ENCODE peak calls at places on chromosome 11, in six cellular contexts. E is WERI-Rb-1; C is astrocyte of the cerebellum; H is CD4-positive, CD25-positive, alpha-beta regulatory T cell; T is lower leg skin; J is PC-9. P is an unnamed sample.

GRCh38 chr11:130831506-130832385 is 84.5 kb downstream of the SNX19 start:
- DNase-seq in H (no peak), J (peak; percentile 59), T (no peak), C (no peak), E (no peak), P (no peak)

GRCh38 chr11:30424336-30424735 is 101.4 kb downstream of the ARL14EP start:
- DNase-seq in J (no peak), C (no peak), H (no peak), T (no peak), E (no peak), P (no peak)

GRCh38 chr11:4044971-4045646 is 49.5 kb upstream of the RRM1 start:
- DNase-seq in J (no peak), T (no peak), C (no peak), H (no peak), E (no peak), P (peak; percentile 84)

GRCh38 chr11:121318848-121319834 is 26.6 kb downstream of the SC5D start:
- DNase-seq in E (peak; percentile 23), J (peak; percentile 2), H (no peak), C (peak; percentile 29), T (no peak), P (no peak)

GRCh38 chr11:31986201-31986889 is 104.5 kb upstream of the RCN1 start:
- DNase-seq in H (no peak), T (no peak), E (no peak), J (no peak), C (no peak), P (no peak)

GRCh38 chr11:117972044-117972443 is 14.2 kb upstream of the IL10RA start:
- DNase-seq in H (no peak), E (no peak), J (no peak), T (peak; percentile 64), C (no peak), P (no peak)

GRCh38 chr11:130023204-130023603 is 20.6 kb upstream of the PRDM10 start:
- DNase-seq in C (peak; percentile 33), T (no peak), E (no peak), H (no peak), J (peak; percentile 71), P (no peak)

GRCh38 chr11:16111690-16112089 is 244.7 kb downstream of the SOX6 start:
- DNase-seq in J (no peak), H (no peak), E (no peak), T (no peak), C (no peak), P (no peak)

GRCh38 chr11:83643115-83643514 is 356.9 kb upstream of the CCDC90B start:
- DNase-seq in E (no peak), H (no peak), T (no peak), C (no peak), J (no peak), P (no peak)

GRCh38 chr11:74011360-74012071 is 2.6 kb upstream of the UCP3 start:
- DNase-seq in E (no peak), J (no peak), T (peak; percentile 66), H (no peak), C (no peak), P (no peak)

DNA sequence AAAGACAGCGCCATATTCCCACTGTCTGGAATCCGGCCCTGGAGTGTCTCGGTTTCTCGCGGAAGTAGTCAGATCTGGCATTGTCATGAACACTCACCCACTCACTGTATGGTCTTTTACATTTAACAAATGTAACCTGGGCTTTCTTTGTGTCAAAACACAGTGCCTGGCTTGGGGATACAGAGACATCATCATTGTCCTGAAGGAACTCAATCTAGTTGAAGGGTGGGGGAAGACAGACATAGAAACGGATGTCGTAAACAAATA is 1.3 kb upstream of the NECTIN1 start:
- DNase-seq in E (no peak), T (no peak), J (no peak), C (no peak), H (no peak), P (no peak)
- H3K4me3 ChIP-seq in E (no peak overlapping the region), T (no peak overlapping the region), J (no peak overlapping the region), C (no peak overlapping the region), H (no peak overlapping the region), P (no peak overlapping the region)

GRCh38 chr11:96293109-96293508 is 49.9 kb downstream of the MAML2 start:
- DNase-seq in J (no peak), E (no peak), T (no peak), H (no peak), C (no peak), P (no peak)

GRCh38 chr11:96292291-96293010 is 50.5 kb downstream of the MAML2 start:
- DNase-seq in J (no peak), H (no peak), C (no peak), T (no peak), E (no peak), P (no peak)

GRCh38 chr11:96294289-96294688 is 48.7 kb downstream of the MAML2 start:
- DNase-seq in H (no peak), T (no peak), E (no peak), C (no peak), J (no peak), P (no peak)

GRCh38 chr11:96290631-96291030 is 52.4 kb downstream of the MAML2 start:
- DNase-seq in C (no peak), T (no peak), J (no peak), H (no peak), E (no peak), P (no peak)

DNA sequence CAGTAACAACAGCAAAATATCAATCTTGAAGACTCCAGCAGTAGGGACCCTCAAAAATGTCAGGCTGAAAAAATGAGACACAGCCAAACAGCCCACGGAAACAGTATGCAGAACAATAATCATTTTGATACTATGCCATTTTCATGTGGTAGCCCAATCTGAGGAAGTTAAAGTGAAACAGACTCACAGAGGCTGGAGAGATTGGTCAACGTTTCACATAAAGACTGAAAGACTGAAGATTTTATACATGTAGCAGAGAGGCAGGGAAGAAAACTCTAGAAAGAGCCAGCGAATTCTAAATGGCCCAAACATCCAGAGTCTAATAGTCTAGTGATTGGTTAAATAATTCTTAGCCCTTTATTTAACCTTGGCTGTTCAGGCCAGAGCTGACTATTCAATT is 49.4 kb downstream of the MAML2 start:
- DNase-seq in T (no peak), E (no peak), C (no peak), H (no peak), J (no peak), P (no peak)
- H3K4me3 ChIP-seq in T (no peak overlapping the region), E (no peak overlapping the region), C (no peak overlapping the region), H (peak overlapping the region; percentile 52), J (no peak overlapping the region), P (no peak overlapping the region)

GRCh38 chr11:110356769-110357671 is 60.6 kb upstream of the RDX start:
- DNase-seq in H (no peak), J (peak; percentile 59), E (no peak), T (no peak), C (no peak), P (no peak)
- H3K4me3 ChIP-seq in H (no peak overlapping the region), J (no peak overlapping the region), E (no peak overlapping the region), T (no peak overlapping the region), C (no peak overlapping the region), P (no peak overlapping the region)

GRCh38 chr11:14577835-14578529 is 57.8 kb upstream of the PSMA1 start:
- DNase-seq in J (no peak), C (no peak), T (no peak), E (no peak), H (no peak), P (no peak)
- H3K4me3 ChIP-seq in J (no peak overlapping the region), C (no peak overlapping the region), T (no peak overlapping the region), E (no peak overlapping the region), H (peak overlapping the region; percentile 71), P (no peak overlapping the region)

GRCh38 chr11:33375688-33376311 is 118.6 kb downstream of the HIPK3 start:
- DNase-seq in H (no peak), J (peak; percentile 23), C (no peak), T (no peak), E (peak; percentile 40), P (no peak)
- H3K4me3 ChIP-seq in H (no peak within 1 kb of the TSS), J (peak within 1 kb of the TSS; percentile 70), C (peak within 1 kb of the TSS; percentile 62), T (peak within 1 kb of the TSS; percentile 10), E (peak within 1 kb of the TSS; percentile 49), P (peak within 1 kb of the TSS; percentile 66)

GRCh38 chr11:832529-833113 is at the start of gene CD151:
- DNase-seq in C (no peak), E (peak; percentile 65), H (peak; percentile 39), T (no peak), J (peak; percentile 60), P (no peak)

GRCh38 chr11:831132-831864 is 1.5 kb upstream of the CD151 start:
- DNase-seq in E (no peak), C (no peak), J (no peak), T (no peak), H (no peak), P (no peak)

GRCh38 chr11:830295-831131 is 2.2 kb upstream of the CD151 start:
- DNase-seq in J (no peak), E (peak; percentile 87), C (no peak), H (peak; percentile 50), T (no peak), P (no peak)

GRCh38 chr11:833114-833791 is 501 bp downstream of the CD151 start:
- DNase-seq in J (peak; percentile 57), C (no peak), H (no peak), E (no peak), T (peak; percentile 93), P (no peak)

GRCh38 chr11:831951-832528 is 712 bp upstream of the CD151 start:
- DNase-seq in J (no peak), E (no peak), C (no peak), H (no peak), T (no peak), P (no peak)
- H3K4me3 ChIP-seq in J (peak overlapping the region; percentile 59), E (peak overlapping the region; percentile 52), C (peak overlapping the region; percentile 72), H (no peak overlapping the region), T (no peak overlapping the region), P (peak overlapping the region; percentile 48)

GRCh38 chr11:97934572-97935208 is 1086.1 kb upstream of the CNTN5 start:
- DNase-seq in E (no peak), T (no peak), C (no peak), J (no peak), H (no peak), P (no peak)
- H3K4me3 ChIP-seq in E (no peak overlapping the region), T (peak overlapping the region; percentile 6), C (no peak overlapping the region), J (no peak overlapping the region), H (no peak overlapping the region), P (no peak overlapping the region)